ENCODE peak calls at places on chromosome 2, in nine cellular contexts. J, W, U, C, P, B, G, V and N are unnamed samples.
A peak's percentile ranks its signal among the peaks of the same experiment; 100 is the strongest.

GRCh38 chr2:55986700-55987440 is 63.3 kb upstream of the EFEMP1 start:
- DNase-seq in V (no peak), U (no peak), P (no peak), J (no peak), C (no peak), B (no peak), W (no peak), G (no peak), N (no peak)

GRCh38 chr2:111121028-111121872 is 536 bp downstream of the BCL2L11 start:
- DNase-seq in P (peak; percentile 48), W (peak; percentile 71), J (peak; percentile 40), C (peak; percentile 74), B (peak; percentile 58), U (peak; percentile 42), V (no peak), G (no peak), N (peak; percentile 34)

GRCh38 chr2:47339745-47340541 is 63.0 kb upstream of the MSH2 start:
- DNase-seq in G (no peak), W (no peak), P (no peak), J (no peak), U (no peak), C (no peak), B (no peak), V (no peak), N (no peak)

GRCh38 chr2:28250006-28250405 is 142.7 kb upstream of the FOSL2 start:
- DNase-seq in G (no peak), W (no peak), U (no peak), J (no peak), B (no peak), P (no peak), C (no peak), V (no peak), N (no peak)

GRCh38 chr2:168316073-168316440 is 68.7 kb upstream of the STK39 start:
- DNase-seq in U (no peak), P (no peak), V (no peak), W (no peak), C (no peak), B (no peak), J (no peak), G (no peak), N (no peak)

GRCh38 chr2:96527990-96528679 is 8.4 kb upstream of the ARID5A start:
- DNase-seq in J (peak; percentile 78), V (peak; percentile 41), U (peak; percentile 57), P (peak; percentile 86), G (no peak), B (peak; percentile 51), W (peak; percentile 70), C (no peak), N (peak; percentile 81)

GRCh38 chr2:144225077-144225476 is 294.8 kb downstream of the ZEB2 start:
- DNase-seq in B (no peak), G (no peak), C (no peak), U (no peak), W (no peak), V (no peak), J (no peak), P (no peak), N (no peak)

GRCh38 chr2:216713691-216714411 is 18.5 kb upstream of the IGFBP5 start:
- DNase-seq in P (peak; percentile 53), V (peak; percentile 32), G (peak; percentile 49), J (peak; percentile 42), B (no peak), U (peak; percentile 73), C (no peak), W (peak; percentile 73), N (no peak)

GRCh38 chr2:67950018-67950417 is 112.8 kb downstream of the C1D start:
- DNase-seq in W (no peak), J (no peak), V (no peak), G (no peak), U (no peak), B (no peak), C (no peak), P (no peak), N (no peak)

GRCh38 chr2:85393836-85394235 is 16.3 kb downstream of the CAPG start:
- DNase-seq in G (no peak), C (no peak), J (no peak), P (no peak), B (no peak), W (no peak), V (no peak), U (no peak), N (no peak)

GRCh38 chr2:33292981-33293586 is 183.4 kb upstream of the RASGRP3 start:
- DNase-seq in P (no peak), V (no peak), G (no peak), C (no peak), B (no peak), U (no peak), J (no peak), W (no peak), N (no peak)

GRCh38 chr2:9954136-9954535 is 2.6 kb downstream of the GRHL1 start:
- DNase-seq in C (no peak), B (no peak), U (no peak), V (no peak), P (no peak), W (no peak), G (no peak), J (no peak), N (no peak)

GRCh38 chr2:64423303-64423702 is 30.7 kb upstream of the LGALSL start:
- DNase-seq in W (no peak), V (no peak), J (no peak), P (no peak), G (no peak), B (no peak), U (no peak), C (no peak), N (no peak)